ENCODE peak calls at places on chromosomes 16 and 17, in five cellular contexts. M is AG08395, K is NCI-H2081, J is posterior vena cava, E is breast epithelium. T is an unnamed sample.

GRCh38 chr16:52068447-52069074 is 478.4 kb downstream of the TOX3 start:
- DNase-seq in M (no peak), J (no peak), K (peak), E (no peak), T (peak)

GRCh38 chr16:165218-165538 is 600 bp upstream of the HBM start:
- DNase-seq in E (no peak), M (no peak), K (no peak), J (no peak), T (no peak)

GRCh38 chr17:62702746-62703268 is 75.3 kb downstream of the MRC2 start:
- DNase-seq in M (no peak), K (no peak), E (no peak), J (peak), T (no peak)

GRCh38 chr16:58498341-58499091 is 1.4 kb upstream of the NDRG4 start:
- DNase-seq in E (peak), J (peak), M (no peak), K (no peak), T (no peak)

GRCh38 chr17:79400989-79401703 is 209.7 kb downstream of the RBFOX3 start:
- DNase-seq in K (peak), J (peak), M (peak), E (peak), T (peak)

GRCh38 chr16:83143788-83144187 is 517.0 kb downstream of the CDH13 start:
- DNase-seq in J (no peak), M (no peak), E (no peak), K (no peak), T (no peak)

GRCh38 chr16:22005746-22006145 is 2.2 kb upstream of the MOSMO start:
- DNase-seq in M (no peak), E (no peak), J (no peak), K (no peak), T (no peak)

GRCh38 chr16:10895053-10895946 is 18.3 kb downstream of the CIITA start:
- DNase-seq in K (no peak), J (peak), M (peak), E (no peak), T (peak)

GRCh38 chr17:45168991-45169752 is 7.5 kb downstream of the HEXIM2 start:
- DNase-seq in K (no peak), M (no peak), E (peak), J (peak), T (no peak)